ENCODE peak calls at places on chromosomes 4 and X, in seven cellular contexts. F, G, C, P, E, X and J are unnamed samples.

GRCh38 chr4:11469900-11470708 is 41.4 kb upstream of the HS3ST1 start:
- DNase-seq in F (no peak), G (no peak), C (no peak), P (no peak), E (no peak), X (no peak), J (no peak)

GRCh38 chr4:53508446-53508845 is 82.8 kb downstream of the LNX1 start:
- DNase-seq in F (no peak), G (peak), C (no peak), P (peak), E (no peak), X (no peak), J (no peak)

GRCh38 chrX:38126179-38126578 is 94.5 kb downstream of the SRPX start:
- DNase-seq in F (no peak), G (no peak), C (no peak), P (no peak), E (no peak), X (no peak), J (no peak)

GRCh38 chr4:108425988-108426387 is 194.4 kb upstream of the RPL34 start:
- DNase-seq in F (peak), G (peak), C (no peak), P (peak), E (no peak), X (no peak), J (no peak)

GRCh38 chrX:84469226-84469625 is 33.0 kb downstream of the HDX start:
- DNase-seq in F (peak), G (peak), C (no peak), P (peak), E (peak), X (no peak), J (no peak)

GRCh38 chr4:168265327-168265726 is 53.2 kb downstream of the DDX60 start:
- DNase-seq in F (no peak), G (peak), C (no peak), P (peak), E (no peak), X (no peak), J (no peak)

GRCh38 chrX:97328853-97329252 is 445.1 kb downstream of the RPA4 start:
- DNase-seq in F (no peak), G (no peak), C (no peak), P (no peak), E (no peak), X (no peak), J (no peak)

GRCh38 chr4:1093391-1094335 is 19.7 kb downstream of the RNF212 start:
- DNase-seq in F (no peak), G (no peak), C (no peak), P (no peak), E (no peak), X (no peak), J (no peak)

GRCh38 chrX:3119376-3119775 is 78.1 kb downstream of the ARSF start:
- DNase-seq in F (no peak), G (peak), C (no peak), P (no peak), E (no peak), X (no peak), J (no peak)

GRCh38 chr4:154124539-154125255 is 335.8 kb upstream of the SFRP2 start:
- DNase-seq in F (no peak), G (peak), C (no peak), P (peak), E (no peak), X (no peak), J (peak)

GRCh38 chr4:133982533-133983224 is 218.9 kb downstream of the PABPC4L start:
- DNase-seq in F (no peak), G (peak), C (no peak), P (no peak), E (no peak), X (no peak), J (no peak)

GRCh38 chr4:40292313-40292759 is 42.8 kb upstream of the CHRNA9 start:
- DNase-seq in F (no peak), G (peak), C (no peak), P (peak), E (no peak), X (no peak), J (no peak)

GRCh38 chr4:3475713-3476260 is 12.7 kb downstream of the DOK7 start:
- DNase-seq in F (no peak), G (no peak), C (no peak), P (no peak), E (no peak), X (no peak), J (no peak)

GRCh38 chrX:52870041-52870440 is 2.2 kb upstream of the XAGE3 start:
- DNase-seq in F (no peak), G (no peak), C (no peak), P (no peak), E (no peak), X (no peak), J (no peak)

GRCh38 chr4:25448379-25449109 is 71.5 kb downstream of the ANAPC4 start:
- DNase-seq in F (peak), G (peak), C (no peak), P (no peak), E (no peak), X (no peak), J (no peak)

GRCh38 chrX:3960952-3961351 is 247.5 kb upstream of the PRKX start:
- DNase-seq in F (no peak), G (no peak), C (no peak), P (no peak), E (no peak), X (no peak), J (no peak)

GRCh38 chrX:11113731-11114130 is 2.6 kb downstream of the HCCS start:
- DNase-seq in F (no peak), G (peak), C (no peak), P (no peak), E (no peak), X (no peak), J (no peak)

GRCh38 chr4:1195109-1195671 is 22.8 kb upstream of the SPON2 start:
- DNase-seq in F (no peak), G (no peak), C (no peak), P (no peak), E (no peak), X (no peak), J (no peak)

GRCh38 chr4:1873291-1873690 is 2.1 kb downstream of the NSD2 start:
- DNase-seq in F (no peak), G (no peak), C (no peak), P (no peak), E (no peak), X (no peak), J (no peak)

GRCh38 chrX:133681416-133681815 is 266.1 kb upstream of the GPC4 start:
- DNase-seq in F (no peak), G (no peak), C (no peak), P (no peak), E (no peak), X (no peak), J (no peak)

GRCh38 chr4:165398570-165398969 is 19.8 kb downstream of the CPE start:
- DNase-seq in F (peak), G (peak), C (no peak), P (no peak), E (peak), X (no peak), J (peak)